ENCODE peak calls at places on chromosomes 16 and 17, in seven cellular contexts. R is T-helper 2 cell; G is endothelial cell; E is ELR; H is stimulated activated CD8-positive, alpha-beta memory T cell treated with anti-CD3 and anti-CD28 coated beads, Interleukin-4, amount 100 ng/mL, for 1 hour; B is iPS DF 6.9; Z is ACHN. V is an unnamed sample.

GRCh38 chr16:75229172-75230031 is 10.6 kb downstream of the CTRB1 start:
- DNase-seq in R (no peak), G (no peak), E (no peak), H (no peak), B (no peak), Z (no peak), V (peak)

GRCh38 chr17:55726440-55726839 is 3.8 kb upstream of the TMEM100 start:
- DNase-seq in R (no peak), G (no peak), E (peak), H (no peak), B (no peak), Z (peak), V (peak)

GRCh38 chr16:67663151-67663876 is 2.6 kb downstream of the PARD6A start:
- DNase-seq in R (no peak), G (peak), E (peak), H (no peak), B (no peak), Z (peak), V (peak)

GRCh38 chr16:87017388-87018012 is 299.7 kb downstream of the C16orf95 start:
- DNase-seq in R (no peak), G (peak), E (peak), H (no peak), B (no peak), Z (peak), V (peak)

GRCh38 chr17:17019891-17020456 is 22.3 kb upstream of the MPRIP start:
- DNase-seq in R (no peak), G (no peak), E (no peak), H (no peak), B (no peak), Z (no peak), V (no peak)

GRCh38 chr16:81214745-81215166 is 23.7 kb upstream of the BCO1 start:
- DNase-seq in R (no peak), G (peak), E (peak), H (no peak), B (peak), Z (peak), V (peak)

GRCh38 chr16:23836404-23837291 is 865 bp downstream of the PRKCB start:
- DNase-seq in R (peak), G (peak), E (no peak), H (peak), B (peak), Z (no peak), V (no peak)

GRCh38 chr16:80610489-80611156 is 69.8 kb downstream of the DYNLRB2 start:
- DNase-seq in R (no peak), G (no peak), E (no peak), H (no peak), B (no peak), Z (no peak), V (no peak)

GRCh38 chr16:52265446-52265861 is 281.5 kb downstream of the TOX3 start:
- DNase-seq in R (no peak), G (no peak), E (no peak), H (no peak), B (peak), Z (no peak), V (no peak)

GRCh38 chr17:30212750-30213149 is 22.7 kb downstream of the SLC6A4 start:
- DNase-seq in R (no peak), G (no peak), E (no peak), H (no peak), B (no peak), Z (no peak), V (no peak)

GRCh38 chr16:3036726-3037315 is at the start of gene BICDL2:
- DNase-seq in R (no peak), G (no peak), E (no peak), H (no peak), B (no peak), Z (no peak), V (no peak)

GRCh38 chr17:34998205-34998604 is 17.9 kb downstream of the LIG3 start:
- DNase-seq in R (peak), G (peak), E (peak), H (peak), B (peak), Z (peak), V (peak)

GRCh38 chr16:17832738-17833137 is 362.0 kb upstream of the XYLT1 start:
- DNase-seq in R (no peak), G (no peak), E (peak), H (no peak), B (no peak), Z (no peak), V (no peak)

GRCh38 chr16:1342526-1343427 is 8.9 kb downstream of the TSR3 start:
- DNase-seq in R (peak), G (peak), E (peak), H (peak), B (peak), Z (peak), V (peak)

GRCh38 chr16:84527486-84528269 is 23.2 kb upstream of the MEAK7 start:
- DNase-seq in R (no peak), G (no peak), E (no peak), H (no peak), B (no peak), Z (no peak), V (no peak)

GRCh38 chr17:2996208-2996855 is 67.1 kb downstream of the OR1D5 start:
- DNase-seq in R (no peak), G (no peak), E (no peak), H (no peak), B (no peak), Z (no peak), V (peak)

GRCh38 chr16:85235988-85236831 is 123.9 kb upstream of the CIBAR2 start:
- DNase-seq in R (no peak), G (peak), E (peak), H (no peak), B (no peak), Z (no peak), V (no peak)

GRCh38 chr17:48597775-48598631 is 4.4 kb upstream of the HOXB5 start:
- DNase-seq in R (no peak), G (no peak), E (no peak), H (no peak), B (no peak), Z (peak), V (peak)

GRCh38 chr17:2776589-2777241 is 19.5 kb upstream of the RAP1GAP2 start:
- DNase-seq in R (no peak), G (peak), E (no peak), H (no peak), B (no peak), Z (no peak), V (no peak)

GRCh38 chr16:85428899-85429775 is 184.0 kb upstream of the GSE1 start:
- DNase-seq in R (no peak), G (peak), E (no peak), H (no peak), B (no peak), Z (no peak), V (no peak)

GRCh38 chr16:21626659-21627277 is 25.6 kb downstream of the IGSF6 start:
- DNase-seq in R (peak), G (no peak), E (peak), H (no peak), B (no peak), Z (peak), V (peak)

GRCh38 chr17:2372681-2373080 is 28.2 kb downstream of the MNT start:
- DNase-seq in R (no peak), G (no peak), E (no peak), H (no peak), B (no peak), Z (no peak), V (no peak)

GRCh38 chr16:71360378-71360777 is 1.9 kb downstream of the CALB2 start:
- DNase-seq in R (no peak), G (no peak), E (peak), H (no peak), B (no peak), Z (peak), V (peak)

GRCh38 chr16:57609541-57610401 is 18.7 kb upstream of the ADGRG1 start:
- DNase-seq in R (peak), G (no peak), E (no peak), H (no peak), B (no peak), Z (no peak), V (no peak)

GRCh38 chr16:21638573-21638975 is 13.8 kb downstream of the IGSF6 start:
- DNase-seq in R (no peak), G (no peak), E (peak), H (no peak), B (no peak), Z (no peak), V (peak)

GRCh38 chr16:4922721-4923342 is 14.1 kb downstream of the PPL start:
- DNase-seq in R (no peak), G (no peak), E (no peak), H (no peak), B (no peak), Z (no peak), V (no peak)

V was measured in HCEC 1CT.